ENCODE peak calls at places on chromosome 11, in six cellular contexts. T, B, K, I, Z and N are unnamed samples.

GRCh38 chr11:83680351-83680750 is 394.2 kb upstream of the CCDC90B start:
- DNase-seq in T (no peak), B (no peak), K (no peak), I (no peak), Z (no peak), N (no peak)

GRCh38 chr11:107651672-107652071 is 60.2 kb downstream of the SLN start:
- DNase-seq in T (no peak), B (no peak), K (no peak), I (no peak), Z (peak; percentile 7), N (no peak)

GRCh38 chr11:132977241-132977640 is 555.1 kb downstream of the OPCML start:
- DNase-seq in T (no peak), B (no peak), K (no peak), I (no peak), Z (no peak), N (no peak)

GRCh38 chr11:60878245-60879101 is 11.1 kb downstream of the ZP1 start:
- DNase-seq in T (no peak), B (no peak), K (no peak), I (no peak), Z (no peak), N (no peak)

GRCh38 chr11:102279641-102280170 is 37.6 kb upstream of the BIRC3 start:
- DNase-seq in T (no peak), B (no peak), K (peak; percentile 70), I (peak; percentile 72), Z (peak; percentile 68), N (no peak)

GRCh38 chr11:100735949-100736675 is 49.0 kb downstream of the ARHGAP42 start:
- DNase-seq in T (no peak), B (no peak), K (peak; percentile 15), I (no peak), Z (no peak), N (peak; percentile 56)

GRCh38 chr11:97615541-97615940 is 1225.7 kb downstream of the JRKL start:
- DNase-seq in T (no peak), B (no peak), K (no peak), I (no peak), Z (no peak), N (no peak)

GRCh38 chr11:2916892-2917645 is 12.2 kb downstream of the PHLDA2 start:
- DNase-seq in T (no peak), B (no peak), K (no peak), I (no peak), Z (no peak), N (no peak)

GRCh38 chr11:64598797-64599697 is 8.0 kb downstream of the SLC22A12 start:
- DNase-seq in T (no peak), B (no peak), K (no peak), I (no peak), Z (no peak), N (no peak)

GRCh38 chr11:6603287-6604080 is at the start of the genes ILK and RRP8:
- DNase-seq in T (peak; percentile 92), B (no peak), K (peak; percentile 85), I (peak; percentile 93), Z (peak; percentile 86), N (no peak)
- TF ChIP-seq CTCF in T (peak; percentile 42), B (peak; percentile 3), K (peak; percentile 28), I (no peak), Z (peak; percentile 6), N (peak; percentile 6)

DNA sequence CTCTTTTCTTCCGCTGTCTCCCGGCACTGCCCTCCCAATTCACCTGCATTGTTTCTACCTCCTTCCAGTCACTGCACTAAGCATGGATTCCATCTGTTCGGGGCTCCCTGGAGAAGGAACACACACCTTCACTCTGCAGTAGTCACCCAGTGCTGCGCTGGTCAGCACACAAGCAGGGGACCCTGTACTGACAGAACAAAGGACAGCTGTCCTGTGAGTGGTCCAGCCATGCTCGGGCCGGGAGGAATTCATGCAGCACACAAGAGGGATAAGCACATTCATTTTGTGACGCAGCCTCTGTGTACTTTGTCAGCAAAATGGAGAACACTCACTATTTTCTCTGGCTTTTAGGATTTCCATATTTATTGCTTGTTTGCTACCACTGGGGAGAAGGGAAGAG is 167.3 kb downstream of the NTM start:
- DNase-seq in T (no peak), B (no peak), K (no peak), I (no peak), Z (no peak), N (no peak)
- H3K4me3 ChIP-seq in T (no peak overlapping the region), B (no peak overlapping the region), K (no peak overlapping the region), I (no peak overlapping the region), Z (no peak overlapping the region), N (no peak overlapping the region)

GRCh38 chr11:68643576-68643975 is 40.8 kb upstream of the GAL start:
- DNase-seq in T (no peak), B (no peak), K (no peak), I (no peak), Z (peak; percentile 9), N (peak; percentile 1)
- TF ChIP-seq CTCF in T (no peak), B (peak; percentile 26), K (no peak), I (no peak), Z (no peak), N (peak; percentile 43)

DNA sequence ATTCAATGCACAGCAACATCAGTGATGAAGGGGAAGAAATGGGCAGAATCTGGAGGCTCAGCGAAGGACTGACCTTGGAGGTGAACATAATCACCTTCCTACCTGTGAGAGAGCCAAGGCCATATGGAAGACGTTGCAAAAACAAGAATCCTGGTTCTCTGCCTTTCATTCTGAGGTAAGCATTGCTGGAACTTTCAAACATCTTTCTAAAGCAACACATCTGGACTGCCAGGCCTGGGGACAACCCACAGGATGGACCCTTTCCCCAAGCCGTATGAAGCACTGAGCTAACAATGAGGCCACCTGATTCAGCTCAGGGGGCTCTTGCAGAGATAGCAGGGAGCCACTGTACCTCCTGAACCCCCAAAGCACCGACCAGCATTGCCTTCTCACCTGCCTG is 70.5 kb downstream of the ETS1 start:
- DNase-seq in T (no peak), B (no peak), K (no peak), I (no peak), Z (peak; percentile 13), N (no peak)
- H3K4me3 ChIP-seq in T (no peak overlapping the region), B (no peak overlapping the region), K (no peak overlapping the region), I (peak overlapping the region; percentile 4), Z (no peak overlapping the region), N (no peak overlapping the region)

DNA sequence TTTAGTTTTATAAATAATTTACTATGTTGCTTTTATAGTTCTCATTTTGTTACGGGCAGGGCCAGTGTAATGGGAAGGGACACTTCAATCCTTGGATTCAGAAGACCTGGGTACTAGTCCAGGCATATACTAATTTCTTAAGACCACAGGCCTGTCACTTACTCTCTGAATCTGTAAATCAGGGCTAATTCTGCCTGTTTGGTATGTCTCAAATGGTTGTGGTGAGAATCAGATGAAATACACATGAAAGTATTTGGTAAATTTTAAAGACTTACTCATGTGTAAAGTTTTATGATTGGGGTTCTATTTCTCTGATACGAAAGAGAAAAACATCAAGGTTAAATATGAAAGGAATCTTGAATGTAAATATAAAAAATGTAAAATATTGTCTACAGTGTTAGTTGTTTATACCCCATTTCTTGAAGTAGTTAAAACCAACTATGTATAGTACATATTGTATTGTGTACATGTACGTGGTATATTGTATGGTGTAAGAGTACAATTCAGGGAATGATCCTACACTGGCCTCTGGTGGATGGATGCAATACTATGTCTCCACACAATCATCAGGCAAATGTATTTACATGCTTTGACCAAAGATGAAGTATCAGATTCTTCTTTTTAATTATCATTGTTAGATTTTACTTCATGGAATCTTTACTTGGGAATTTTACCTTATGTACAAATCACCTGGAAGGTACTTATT is 24.5 kb upstream of the RAG2 start:
- DNase-seq in T (no peak), B (no peak), K (peak; percentile 41), I (no peak), Z (peak; percentile 21), N (no peak)
- TF ChIP-seq CTCF in T (peak; percentile 46), B (peak; percentile 49), K (peak; percentile 55), I (peak; percentile 39), Z (peak; percentile 35), N (peak; percentile 63)

GRCh38 chr11:20364412-20364792 is 888 bp downstream of the HTATIP2 start:
- DNase-seq in T (no peak), B (no peak), K (no peak), I (no peak), Z (no peak), N (no peak)
- H3K4me3 ChIP-seq in T (peak overlapping the region; percentile 65), B (peak overlapping the region; percentile 59), K (peak overlapping the region; percentile 68), I (peak overlapping the region; percentile 81), Z (peak overlapping the region; percentile 51), N (peak overlapping the region; percentile 76)

GRCh38 chr11:33630936-33631748 is 69.5 kb downstream of the C11orf91 start:
- DNase-seq in T (no peak), B (no peak), K (no peak), I (no peak), Z (no peak), N (no peak)
- TF ChIP-seq CTCF in T (no peak), B (no peak), K (no peak), I (no peak), Z (no peak), N (no peak)

DNA sequence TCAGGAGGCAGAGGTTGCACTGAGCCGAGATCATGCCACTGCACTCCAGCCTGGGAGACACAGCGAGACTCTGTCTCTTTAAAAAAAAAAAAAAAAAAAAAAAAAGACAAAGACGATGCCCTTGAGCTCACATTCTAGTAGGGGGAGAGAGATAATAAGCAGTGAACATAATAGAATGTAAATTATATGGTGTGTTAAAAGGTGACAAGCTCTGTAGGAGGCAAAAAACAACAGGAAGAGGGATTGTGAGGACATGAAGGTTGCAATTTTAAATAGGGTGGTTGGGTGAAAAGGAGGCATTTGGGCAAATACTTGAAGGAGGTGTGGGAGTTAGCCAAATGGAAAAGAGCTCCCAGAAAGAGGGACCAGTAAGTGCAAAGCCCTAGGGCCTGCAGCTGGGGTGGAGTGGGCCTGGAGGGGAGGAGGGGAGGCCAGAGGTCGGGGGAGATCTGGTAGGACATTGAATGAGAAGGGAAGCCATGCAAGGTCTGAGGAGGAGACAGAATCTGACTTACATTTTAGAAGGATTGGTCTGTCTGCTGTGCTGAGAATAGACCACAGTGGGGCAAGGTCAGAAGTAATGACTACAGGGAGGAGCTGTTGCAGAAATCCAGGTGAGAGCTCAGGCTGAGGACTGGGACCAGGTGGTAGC is 26.6 kb downstream of the P2RY2 start:
- DNase-seq in T (no peak), B (no peak), K (no peak), I (no peak), Z (no peak), N (no peak)
- H3K4me3 ChIP-seq in T (no peak overlapping the region), B (no peak overlapping the region), K (no peak overlapping the region), I (no peak overlapping the region), Z (no peak overlapping the region), N (no peak overlapping the region)